ENCODE peak calls at places on chromosomes 4 and X, in four cellular contexts. D is kidney; I is activated T-cell treated with anti-CD3 and anti-CD28 coated beads, Interleukin-2, amount 50 U/mL, for 72 hours; P is CD4-positive, alpha-beta T cell. E is an unnamed sample.

GRCh38 chr4:128353791-128354190 is 66.2 kb upstream of the PGRMC2 start:
- DNase-seq in D (no peak), I (no peak), P (no peak), E (no peak)

GRCh38 chrX:103464071-103464773 is 55.1 kb downstream of the RAB40A start:
- DNase-seq in D (no peak), I (peak; percentile 8), P (peak; percentile 19), E (peak; percentile 4)

GRCh38 chr4:139901516-139902327 is 236.1 kb downstream of the MGST2 start:
- DNase-seq in D (no peak), I (no peak), P (no peak), E (no peak)

GRCh38 chr4:1098311-1098925 is 14.9 kb downstream of the RNF212 start:
- DNase-seq in D (no peak), I (no peak), P (no peak), E (no peak)

GRCh38 chrX:13092455-13092941 is 48.1 kb upstream of the FAM9C start:
- DNase-seq in D (peak; percentile 73), I (peak; percentile 78), P (peak; percentile 77), E (peak; percentile 76)

GRCh38 chr4:153643406-153644016 is 40.6 kb upstream of the TLR2 start:
- DNase-seq in D (no peak), I (no peak), P (no peak), E (no peak)

GRCh38 chr4:33658971-33659370 is 2585.3 kb downstream of the ARAP2 start:
- DNase-seq in D (no peak), I (no peak), P (no peak), E (no peak)

GRCh38 chr4:55303818-55304217 is 42.2 kb upstream of the SRD5A3 start:
- DNase-seq in D (no peak), I (no peak), P (no peak), E (no peak)

GRCh38 chr4:113757486-113757885 is 4.1 kb downstream of the CAMK2D start:
- DNase-seq in D (no peak), I (no peak), P (no peak), E (no peak)

GRCh38 chr4:184699941-184700340 is 34.0 kb downstream of the CENPU start:
- DNase-seq in D (no peak), I (no peak), P (no peak), E (no peak)

GRCh38 chrX:1598876-1599790 is 7.7 kb downstream of the AKAP17A start:
- DNase-seq in D (no peak), I (no peak), P (no peak), E (no peak)

GRCh38 chr4:130336585-130337217 is 1240.7 kb downstream of the C4orf33 start:
- DNase-seq in D (no peak), I (no peak), P (no peak), E (no peak)

GRCh38 chrX:44621088-44621487 is 78.4 kb upstream of the FUNDC1 start:
- DNase-seq in D (no peak), I (no peak), P (no peak), E (no peak)

GRCh38 chr4:123632646-123633045 is 236.1 kb downstream of the SPRY1 start:
- DNase-seq in D (no peak), I (no peak), P (no peak), E (no peak)

GRCh38 chr4:13659341-13660070 is 32.0 kb upstream of the BOD1L1 start:
- DNase-seq in D (no peak), I (no peak), P (no peak), E (no peak)

GRCh38 chr4:58749206-58749605 is 1639.0 kb upstream of the IGFBP7 start:
- DNase-seq in D (no peak), I (no peak), P (no peak), E (no peak)

GRCh38 chrX:38109042-38109904 is 102.9 kb downstream of the SYTL5 start:
- DNase-seq in D (no peak), I (no peak), P (no peak), E (no peak)

GRCh38 chrX:69388526-69388925 is 115.6 kb upstream of the NALF2 start:
- DNase-seq in D (peak; percentile 76), I (no peak), P (no peak), E (no peak)